ENCODE peak calls at places on chromosomes 7 and 10, in seven cellular contexts. H is substantia nigra; M is GM20000; X is testis; B is stimulated activated CD4-positive, alpha-beta T cell treated with anti-CD3 and anti-CD28 coated beads, Interleukin-1b, Interleukin-23, amount 100 ng/mL, for 24 hours; A is T-helper 17 cell; U is hepatic stellate cell. Y is an unnamed sample.

GRCh38 chr7:36670585-36671431 is 53.5 kb downstream of the AOAH start:
- DNase-seq in X (peak), H (no peak), A (peak), B (peak), U (peak), M (peak), Y (peak)

GRCh38 chr10:124144536-124144935 is 51.1 kb upstream of the CHST15 start:
- DNase-seq in X (no peak), M (no peak), U (no peak), B (no peak), A (no peak), H (no peak), Y (no peak)

GRCh38 chr7:65798111-65799075 is 74.5 kb upstream of the VKORC1L1 start:
- DNase-seq in M (peak), A (no peak), H (no peak), U (no peak), B (no peak), X (no peak), Y (peak)

GRCh38 chr7:73359746-73360375 is 31.9 kb downstream of the FKBP6 start:
- DNase-seq in X (no peak), A (no peak), U (no peak), M (no peak), H (no peak), B (no peak), Y (no peak)

GRCh38 chr7:119026391-119026790 is 801.9 kb downstream of the ANKRD7 start:
- DNase-seq in X (no peak), A (no peak), H (no peak), U (no peak), B (no peak), M (no peak), Y (no peak)

GRCh38 chr7:130409067-130409721 is 28.9 kb downstream of the CPA1 start:
- DNase-seq in A (no peak), M (no peak), B (no peak), X (no peak), U (no peak), H (no peak), Y (no peak)

GRCh38 chr10:133311570-133311969 is 2.9 kb downstream of the ZNF511 start:
- DNase-seq in H (no peak), A (no peak), M (no peak), U (no peak), B (no peak), X (no peak), Y (no peak)

GRCh38 chr7:155586843-155587440 is 40.6 kb upstream of the CNPY1 start:
- DNase-seq in U (no peak), M (no peak), H (no peak), X (no peak), A (no peak), B (no peak), Y (no peak)

GRCh38 chr7:151806938-151807775 is 69.8 kb downstream of the PRKAG2 start:
- DNase-seq in B (no peak), A (no peak), U (no peak), X (no peak), H (no peak), M (no peak), Y (no peak)

GRCh38 chr7:43038229-43038628 is 74.2 kb upstream of the HECW1 start:
- DNase-seq in U (no peak), A (no peak), M (no peak), B (no peak), H (no peak), X (no peak), Y (peak)

GRCh38 chr10:63467833-63468232 is 2.1 kb upstream of the JMJD1C start:
- DNase-seq in X (no peak), B (no peak), U (no peak), A (no peak), H (no peak), M (no peak), Y (no peak)

GRCh38 chr7:132387596-132387995 is 188.7 kb downstream of the PLXNA4 start:
- DNase-seq in B (no peak), H (no peak), M (no peak), U (no peak), X (no peak), A (no peak), Y (no peak)

GRCh38 chr7:123154231-123154860 is 45.4 kb downstream of the SLC13A1 start:
- DNase-seq in X (peak), U (peak), H (peak), M (peak), B (peak), A (peak), Y (peak)

GRCh38 chr10:48470115-48470892 is 134.6 kb downstream of the ARHGAP22 start:
- DNase-seq in B (no peak), U (no peak), H (no peak), M (no peak), A (no peak), X (no peak), Y (no peak)

GRCh38 chr7:110568932-110569331 is 522.0 kb upstream of the LRRN3 start:
- DNase-seq in A (no peak), H (no peak), M (no peak), U (no peak), B (no peak), X (no peak), Y (no peak)

GRCh38 chr7:155467846-155468821 is 10.2 kb downstream of the EN2 start:
- DNase-seq in M (peak), X (no peak), U (no peak), A (no peak), H (no peak), B (no peak), Y (no peak)

GRCh38 chr7:44398506-44398905 is 73.1 kb upstream of the CAMK2B start:
- DNase-seq in H (no peak), U (no peak), X (no peak), A (no peak), M (no peak), B (no peak), Y (no peak)

GRCh38 chr10:127337801-127338200 is 141.4 kb upstream of the INSYN2A start:
- DNase-seq in H (no peak), X (no peak), A (no peak), U (no peak), M (no peak), B (no peak), Y (no peak)

GRCh38 chr7:14676896-14677295 is 225.7 kb downstream of the DGKB start:
- DNase-seq in U (no peak), B (no peak), M (no peak), X (no peak), H (no peak), A (no peak), Y (no peak)

GRCh38 chr7:27364344-27364758 is 121.7 kb downstream of the EVX1 start:
- DNase-seq in A (no peak), X (peak), B (no peak), H (no peak), U (peak), M (no peak), Y (no peak)

GRCh38 chr7:157690833-157691382 is 354.1 kb downstream of the DNAJB6 start:
- DNase-seq in H (peak), M (no peak), B (no peak), A (no peak), X (peak), U (peak), Y (no peak)

GRCh38 chr7:143882020-143882610 is 19.9 kb downstream of the TCAF1 start:
- DNase-seq in M (peak), U (peak), B (no peak), A (no peak), H (peak), X (peak), Y (peak)

GRCh38 chr10:12872577-12872976 is 128.9 kb downstream of the CCDC3 start:
- DNase-seq in A (no peak), H (no peak), M (no peak), X (no peak), U (no peak), B (no peak), Y (no peak)

GRCh38 chr7:20449146-20449648 is 118.5 kb downstream of the ITGB8 start:
- DNase-seq in B (no peak), A (no peak), U (no peak), M (no peak), H (no peak), X (no peak), Y (no peak)

GRCh38 chr7:129262333-129262732 is 37.5 kb downstream of the AHCYL2 start:
- DNase-seq in X (no peak), U (no peak), M (no peak), H (no peak), B (no peak), A (no peak), Y (no peak)

GRCh38 chr7:96236198-96237039 is 85.5 kb downstream of the SLC25A13 start:
- DNase-seq in A (no peak), M (no peak), X (peak), U (peak), H (no peak), B (no peak), Y (peak)